ENCODE peak calls at places on chromosomes 6 and 20, in six cellular contexts. I, A, H, J, Z and V are unnamed samples.

GRCh38 chr20:51750037-51750769 is 18.0 kb downstream of the ATP9A start:
- DNase-seq in J (no peak), A (peak), H (peak), Z (peak), I (peak), V (peak)

GRCh38 chr20:22374678-22375590 is 209.4 kb downstream of the FOXA2 start:
- DNase-seq in A (no peak), Z (peak), H (no peak), J (no peak), I (no peak), V (no peak)

GRCh38 chr20:32278199-32278643 is 770 bp downstream of the KIF3B start:
- DNase-seq in A (no peak), Z (peak), I (no peak), J (no peak), H (no peak), V (no peak)

GRCh38 chr6:23003671-23004598 is 434.6 kb downstream of the HDGFL1 start:
- DNase-seq in A (peak), J (no peak), H (no peak), I (no peak), Z (peak), V (no peak)

GRCh38 chr20:31537116-31537858 is 23.0 kb downstream of the HM13 start:
- DNase-seq in A (no peak), H (no peak), Z (no peak), J (no peak), I (no peak), V (no peak)

GRCh38 chr6:31888281-31889258 is 8.9 kb downstream of the EHMT2 start:
- DNase-seq in H (no peak), J (no peak), I (peak), Z (no peak), A (no peak), V (no peak)

GRCh38 chr6:19860235-19860877 is 23.2 kb downstream of the ID4 start:
- DNase-seq in H (peak), Z (no peak), I (no peak), J (no peak), A (no peak), V (no peak)

GRCh38 chr6:35711731-35712130 is 23.0 kb upstream of the FKBP5 start:
- DNase-seq in J (no peak), A (no peak), Z (no peak), I (no peak), H (no peak), V (no peak)

GRCh38 chr20:58547527-58548475 is 32.6 kb upstream of the APCDD1L start:
- DNase-seq in J (no peak), Z (peak), A (no peak), H (no peak), I (no peak), V (no peak)

GRCh38 chr6:39982720-39983119 is 48.5 kb upstream of the MOCS1 start:
- DNase-seq in A (no peak), I (no peak), J (no peak), H (no peak), Z (no peak), V (no peak)

GRCh38 chr6:137917518-137917917 is 50.5 kb downstream of the TNFAIP3 start:
- DNase-seq in J (no peak), A (no peak), Z (no peak), I (no peak), H (no peak), V (no peak)

GRCh38 chr6:20034408-20034769 is 177.9 kb downstream of the MBOAT1 start:
- DNase-seq in A (no peak), I (no peak), Z (no peak), H (no peak), J (no peak), V (no peak)

GRCh38 chr6:14857501-14857900 is 388.4 kb upstream of the JARID2 start:
- DNase-seq in J (no peak), A (no peak), H (no peak), I (no peak), Z (no peak), V (no peak)

GRCh38 chr20:44780226-44780625 is 30.1 kb downstream of the RIMS4 start:
- DNase-seq in Z (peak), J (no peak), H (no peak), I (peak), A (peak), V (no peak)

GRCh38 chr20:53331151-53331973 is 262.3 kb downstream of the ZNF217 start:
- DNase-seq in H (no peak), I (no peak), J (no peak), Z (peak), A (no peak), V (no peak)

GRCh38 chr6:33633462-33634158 is 12.5 kb downstream of the ITPR3 start:
- DNase-seq in H (peak), I (peak), Z (no peak), J (no peak), A (no peak), V (no peak)

GRCh38 chr6:106519460-106520394 is 109.6 kb downstream of the RTN4IP1 start:
- DNase-seq in Z (peak), I (no peak), J (no peak), H (peak), A (peak), V (peak)

GRCh38 chr6:21679761-21680265 is 86.3 kb downstream of the SOX4 start:
- DNase-seq in J (no peak), I (no peak), H (no peak), A (peak), Z (peak), V (peak)

GRCh38 chr6:17493286-17493685 is 99.9 kb downstream of the CAP2 start:
- DNase-seq in I (no peak), J (no peak), H (no peak), A (peak), Z (peak), V (no peak)

GRCh38 chr20:37523012-37523391 is 2.0 kb downstream of the NNAT start:
- DNase-seq in I (no peak), Z (no peak), J (no peak), H (no peak), A (no peak), V (no peak)

GRCh38 chr20:44306927-44307326 is 4.1 kb downstream of the FITM2 start:
- DNase-seq in Z (no peak), J (no peak), A (no peak), H (no peak), I (no peak), V (no peak)

GRCh38 chr6:73309534-73309783 is 44.6 kb downstream of the DPPA5 start:
- DNase-seq in I (no peak), J (no peak), A (no peak), H (no peak), Z (no peak), V (no peak)

GRCh38 chr20:35039146-35039545 is 53.5 kb downstream of the TRPC4AP start:
- DNase-seq in A (no peak), Z (no peak), J (no peak), H (no peak), I (no peak), V (no peak)

GRCh38 chr20:45827712-45828111 is 600 bp upstream of the TNNC2 start:
- DNase-seq in A (no peak), H (no peak), Z (no peak), J (no peak), I (no peak), V (no peak)

GRCh38 chr20:53227523-53227922 is 255.4 kb downstream of the TSHZ2 start:
- DNase-seq in Z (no peak), H (no peak), A (no peak), J (no peak), I (no peak), V (no peak)

GRCh38 chr6:148935705-148936306 is 189.0 kb downstream of the UST start:
- DNase-seq in J (no peak), H (no peak), Z (peak), A (no peak), I (no peak), V (no peak)

GRCh38 chr6:44203955-44204354 is 12.8 kb upstream of the MYMX start:
- DNase-seq in J (no peak), I (no peak), H (no peak), Z (no peak), A (no peak), V (no peak)

GRCh38 chr20:46699651-46700359 is 9.6 kb upstream of the SLC2A10 start:
- DNase-seq in J (no peak), H (no peak), Z (peak), I (no peak), A (no peak), V (no peak)

GRCh38 chr6:34284563-34285545 is 36.0 kb upstream of the SMIM29 start:
- DNase-seq in J (no peak), I (peak), H (no peak), Z (peak), A (peak), V (no peak)

GRCh38 chr20:43916875-43917371 is 2.3 kb downstream of the TOX2 start:
- DNase-seq in A (no peak), Z (no peak), H (no peak), J (no peak), I (no peak), V (no peak)

GRCh38 chr6:7505196-7505699 is 36.2 kb upstream of the DSP start:
- DNase-seq in A (no peak), H (peak), Z (peak), I (no peak), J (peak), V (peak)

GRCh38 chr6:2589171-2589661 is 161.5 kb downstream of the MYLK4 start:
- DNase-seq in J (no peak), Z (no peak), I (no peak), H (no peak), A (no peak), V (no peak)

GRCh38 chr6:132495604-132496079 is 17.3 kb downstream of the STX7 start:
- DNase-seq in Z (no peak), I (no peak), A (no peak), H (no peak), J (no peak), V (no peak)

DNA sequence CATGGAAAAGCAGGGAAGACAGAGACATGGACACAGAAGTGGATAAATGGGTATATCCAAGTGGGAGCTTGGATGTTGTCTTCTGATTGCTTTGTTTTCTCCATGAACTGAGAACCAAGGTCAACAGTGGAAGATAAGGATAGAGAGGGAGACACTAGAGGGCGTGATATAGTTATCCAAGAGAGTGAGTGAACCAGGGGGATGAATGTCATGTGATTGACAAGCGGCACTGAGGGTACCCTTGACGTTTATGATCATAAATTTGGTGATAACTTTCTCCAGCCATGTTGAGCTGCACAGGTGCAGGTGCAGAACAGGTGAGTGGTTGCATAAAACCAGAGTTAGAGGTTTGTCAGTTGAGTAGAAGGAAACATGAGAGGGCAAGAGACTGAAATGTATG is 20.7 kb downstream of the EBF4 start:
- DNase-seq in Z (no peak), H (no peak), J (no peak), A (no peak), I (no peak), V (no peak)
- TF ChIP-seq CTCF in Z (peak), H (no peak), J (peak), A (peak), I (no peak), V (peak)

GRCh38 chr6:156396068-156396771 is 381.0 kb upstream of the ARID1B start:
- DNase-seq in Z (no peak), I (no peak), J (no peak), H (no peak), A (no peak), V (no peak)
- H3K4me3 ChIP-seq in Z (no peak), I (no peak), J (no peak), H (no peak), A (no peak), V (no peak)

GRCh38 chr6:165245287-165245686 is 64.1 kb downstream of the C6orf118 start:
- DNase-seq in I (no peak), A (no peak), H (no peak), J (no peak), Z (no peak), V (no peak)
- TF ChIP-seq CTCF in I (peak), A (no peak), H (no peak), J (peak), Z (peak), V (peak)

GRCh38 chr6:119145111-119145510 is 66.6 kb upstream of the FAM184A start:
- DNase-seq in A (no peak), J (no peak), Z (no peak), H (no peak), I (no peak), V (no peak)

GRCh38 chr6:119148102-119148824 is 69.8 kb upstream of the FAM184A start:
- DNase-seq in J (no peak), Z (peak), I (no peak), A (peak), H (peak), V (peak)

GRCh38 chr6:119142637-119143036 is 64.2 kb upstream of the FAM184A start:
- DNase-seq in Z (no peak), H (no peak), A (no peak), I (no peak), J (no peak), V (no peak)

GRCh38 chr6:119148825-119149525 is 70.5 kb upstream of the FAM184A start:
- DNase-seq in J (no peak), A (no peak), I (no peak), H (no peak), Z (peak), V (no peak)

GRCh38 chr6:119147101-119148053 is 68.9 kb upstream of the FAM184A start:
- DNase-seq in J (no peak), A (peak), Z (peak), H (no peak), I (no peak), V (peak)
- H3K4me3 ChIP-seq in J (no peak), A (peak), Z (no peak), H (no peak), I (no peak), V (no peak)

GRCh38 chr20:47782920-47783552 is 2.2 kb downstream of the SULF2 start:
- DNase-seq in J (no peak), Z (no peak), H (no peak), A (no peak), I (no peak), V (no peak)
- TF ChIP-seq CTCF in J (peak), Z (no peak), H (no peak), A (no peak), I (peak), V (peak)

GRCh38 chr6:96015791-96016776 is at the start of gene FUT9:
- DNase-seq in J (peak), H (peak), I (no peak), A (no peak), Z (no peak), V (no peak)
- H3K4me3 ChIP-seq in J (peak), H (peak), I (no peak), A (no peak), Z (no peak), V (peak)

GRCh38 chr20:14561733-14562132 is 224.3 kb upstream of the FLRT3 start:
- DNase-seq in I (no peak), J (no peak), A (peak), Z (no peak), H (no peak), V (no peak)
- TF ChIP-seq CTCF in I (no peak), J (no peak), A (peak), Z (no peak), H (no peak), V (no peak)

GRCh38 chr6:122323361-122323760 is 76.1 kb upstream of the HSF2 start:
- DNase-seq in J (no peak), A (no peak), I (no peak), H (no peak), Z (peak), V (no peak)

DNA sequence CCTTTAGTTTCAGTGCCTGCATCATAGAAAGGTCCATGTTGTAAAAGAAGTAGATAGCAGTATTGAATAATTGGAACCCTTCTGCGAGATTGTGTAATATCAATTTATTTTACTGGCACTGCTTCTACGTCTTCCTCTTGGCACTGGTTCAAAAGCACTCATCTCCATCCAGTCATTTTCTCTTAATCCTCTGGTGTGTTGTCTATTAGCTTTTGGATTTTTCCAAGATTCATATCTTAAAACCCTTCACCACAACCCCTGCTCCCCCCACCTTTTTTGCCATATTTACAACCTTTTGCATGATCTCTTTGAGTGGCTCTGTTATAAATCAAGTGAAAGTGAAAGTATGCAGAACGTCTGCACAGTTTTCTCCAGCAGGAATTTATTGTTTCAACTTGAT is 76.6 kb upstream of the HSF2 start:
- DNase-seq in J (no peak), I (no peak), H (no peak), A (no peak), Z (peak), V (no peak)
- H3K4me3 ChIP-seq in J (no peak), I (peak), H (peak), A (peak), Z (peak), V (peak)

GRCh38 chr6:127547909-127548649 is 28.9 kb upstream of the C6orf58 start:
- DNase-seq in I (no peak), A (no peak), Z (no peak), H (no peak), J (no peak), V (no peak)

GRCh38 chr6:127550403-127550802 is 26.6 kb upstream of the C6orf58 start:
- DNase-seq in Z (no peak), J (no peak), H (no peak), I (no peak), A (no peak), V (peak)

DNA sequence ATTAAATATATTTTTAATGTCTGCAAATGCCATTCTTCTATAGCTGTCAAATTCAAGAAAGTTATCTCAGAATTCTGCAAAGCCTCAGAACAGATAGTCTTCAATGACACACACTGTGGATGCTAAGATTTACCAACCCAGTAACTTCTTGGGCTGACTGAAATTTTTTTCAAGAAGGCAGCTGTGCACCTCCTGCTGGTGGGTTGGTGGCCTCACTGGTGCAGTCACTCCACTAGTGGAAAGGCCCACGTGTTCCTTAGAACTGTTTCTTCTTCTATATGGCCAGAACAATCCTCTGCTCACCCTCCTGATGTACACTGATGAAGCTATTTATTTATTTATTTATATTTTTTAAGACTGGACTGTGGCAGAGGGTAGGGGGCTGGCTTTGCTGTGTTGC is 28.1 kb upstream of the MTCL3 start:
- DNase-seq in Z (no peak), J (no peak), A (no peak), I (no peak), H (no peak), V (no peak)
- TF ChIP-seq CTCF in Z (peak), J (peak), A (peak), I (no peak), H (no peak), V (peak)

GRCh38 chr20:64053841-64054661 is 4.6 kb upstream of the SOX18 start:
- DNase-seq in Z (no peak), A (no peak), H (no peak), J (no peak), I (peak), V (no peak)
- H3K4me3 ChIP-seq in Z (no peak), A (no peak), H (no peak), J (no peak), I (peak), V (no peak)